ENCODE peak calls at places on chromosomes 16 and 17, in five cellular contexts. One of them, this sample, is unnamed.

GRCh38 chr17:76996741-76997694 is 128.8 kb downstream of the MGAT5B start:
- DNase-seq in lower lobe of right lung: no peak
- DNase-seq in stimulated activated CD4-positive, alpha-beta T cell treated with anti-CD3 and anti-CD28 coated beads, Interleukin-1b, Interleukin-23, amount 100 ng/mL, for 1 hour: no peak
- DNase-seq in left colon: no peak
- DNase-seq in COLO829: no peak
- DNase-seq in this sample: no peak

GRCh38 chr17:29615492-29616299 is 7.0 kb downstream of the CORO6 start:
- DNase-seq in lower lobe of right lung: peak
- DNase-seq in stimulated activated CD4-positive, alpha-beta T cell treated with anti-CD3 and anti-CD28 coated beads, Interleukin-1b, Interleukin-23, amount 100 ng/mL, for 1 hour: peak
- DNase-seq in left colon: peak
- DNase-seq in COLO829: peak
- DNase-seq in this sample: peak

GRCh38 chr16:72369273-72369672 is 197.3 kb upstream of the PMFBP1 start:
- DNase-seq in lower lobe of right lung: no peak
- DNase-seq in stimulated activated CD4-positive, alpha-beta T cell treated with anti-CD3 and anti-CD28 coated beads, Interleukin-1b, Interleukin-23, amount 100 ng/mL, for 1 hour: no peak
- DNase-seq in left colon: no peak
- DNase-seq in COLO829: no peak
- DNase-seq in this sample: no peak

GRCh38 chr17:58277726-58278595 is 2.8 kb downstream of the MPO start:
- DNase-seq in lower lobe of right lung: no peak
- DNase-seq in stimulated activated CD4-positive, alpha-beta T cell treated with anti-CD3 and anti-CD28 coated beads, Interleukin-1b, Interleukin-23, amount 100 ng/mL, for 1 hour: no peak
- DNase-seq in left colon: no peak
- DNase-seq in COLO829: no peak
- DNase-seq in this sample: no peak

GRCh38 chr17:74123350-74123749 is 80.1 kb upstream of the RPL38 start:
- DNase-seq in lower lobe of right lung: no peak
- DNase-seq in stimulated activated CD4-positive, alpha-beta T cell treated with anti-CD3 and anti-CD28 coated beads, Interleukin-1b, Interleukin-23, amount 100 ng/mL, for 1 hour: no peak
- DNase-seq in left colon: no peak
- DNase-seq in COLO829: no peak
- DNase-seq in this sample: peak

GRCh38 chr16:65740716-65741115 is 618.9 kb upstream of the CDH11 start:
- DNase-seq in lower lobe of right lung: no peak
- DNase-seq in stimulated activated CD4-positive, alpha-beta T cell treated with anti-CD3 and anti-CD28 coated beads, Interleukin-1b, Interleukin-23, amount 100 ng/mL, for 1 hour: no peak
- DNase-seq in left colon: no peak
- DNase-seq in COLO829: no peak
- DNase-seq in this sample: no peak

GRCh38 chr17:45740553-45741330 is 43.4 kb upstream of the CRHR1 start:
- DNase-seq in lower lobe of right lung: no peak
- DNase-seq in stimulated activated CD4-positive, alpha-beta T cell treated with anti-CD3 and anti-CD28 coated beads, Interleukin-1b, Interleukin-23, amount 100 ng/mL, for 1 hour: no peak
- DNase-seq in left colon: no peak
- DNase-seq in COLO829: peak
- DNase-seq in this sample: no peak

GRCh38 chr16:31268033-31268365 is 8.2 kb downstream of the ITGAM start:
- DNase-seq in lower lobe of right lung: no peak
- DNase-seq in stimulated activated CD4-positive, alpha-beta T cell treated with anti-CD3 and anti-CD28 coated beads, Interleukin-1b, Interleukin-23, amount 100 ng/mL, for 1 hour: no peak
- DNase-seq in left colon: no peak
- DNase-seq in COLO829: no peak
- DNase-seq in this sample: no peak

GRCh38 chr16:23505942-23506605 is 4.2 kb downstream of the GGA2 start:
- DNase-seq in lower lobe of right lung: no peak
- DNase-seq in stimulated activated CD4-positive, alpha-beta T cell treated with anti-CD3 and anti-CD28 coated beads, Interleukin-1b, Interleukin-23, amount 100 ng/mL, for 1 hour: no peak
- DNase-seq in left colon: no peak
- DNase-seq in COLO829: no peak
- DNase-seq in this sample: no peak